ENCODE peak calls at places on chromosomes 11 and 22, in four cellular contexts. Q is mesenchymal stem cell, E is left ventricle myocardium inferior, K is pancreas. J is an unnamed sample.

GRCh38 chr11:125941606-125942275 is 4.1 kb upstream of the VSIG10L2 start:
- DNase-seq in E (peak; percentile 61), K (peak; percentile 43), Q (peak; percentile 10), J (no peak)

GRCh38 chr11:20003357-20003756 is 156.9 kb downstream of the DBX1 start:
- DNase-seq in K (peak; percentile 23), E (no peak), Q (no peak), J (no peak)

GRCh38 chr22:39353346-39353745 is 3.6 kb downstream of the SYNGR1 start:
- DNase-seq in K (no peak), E (no peak), Q (no peak), J (no peak)

GRCh38 chr11:70510571-70510970 is 112.2 kb downstream of the CTTN start:
- DNase-seq in E (peak; percentile 5), Q (no peak), K (no peak), J (no peak)

GRCh38 chr11:3933165-3933628 is 77.7 kb downstream of the STIM1 start:
- DNase-seq in K (no peak), E (no peak), Q (no peak), J (no peak)

GRCh38 chr11:32116668-32117067 is 25.8 kb downstream of the RCN1 start:
- DNase-seq in Q (no peak), E (no peak), K (no peak), J (no peak)

GRCh38 chr22:29145321-29146072 is 60.2 kb upstream of the EMID1 start:
- DNase-seq in K (no peak), E (no peak), Q (no peak), J (no peak)

GRCh38 chr11:61685611-61685955 is 5.4 kb downstream of the DAGLA start:
- DNase-seq in E (no peak), K (no peak), Q (no peak), J (no peak)

GRCh38 chr11:61553373-61554171 is 27.3 kb downstream of the SYT7 start:
- DNase-seq in Q (no peak), E (no peak), K (no peak), J (no peak)

GRCh38 chr11:134097146-134097545 is 28.3 kb downstream of the JAM3 start:
- DNase-seq in Q (no peak), E (no peak), K (no peak), J (no peak)

GRCh38 chr11:87038235-87038960 is 664 bp downstream of the TMEM135 start:
- DNase-seq in Q (peak; percentile 40), E (no peak), K (no peak), J (no peak)

GRCh38 chr11:134864233-134864967 is 452.4 kb upstream of the B3GAT1 start:
- DNase-seq in K (no peak), E (no peak), Q (no peak), J (no peak)

GRCh38 chr22:32177221-32177765 is 18.2 kb upstream of the C22orf42 start:
- DNase-seq in Q (no peak), K (no peak), E (no peak), J (no peak)

GRCh38 chr11:128734439-128735224 is 40.8 kb downstream of the FLI1 start:
- DNase-seq in K (no peak), Q (no peak), E (peak; percentile 36), J (no peak)

GRCh38 chr22:19998232-19998951 is 18.2 kb downstream of the ARVCF start:
- DNase-seq in E (no peak), Q (no peak), K (no peak), J (no peak)

GRCh38 chr11:76849376-76849775 is 11.3 kb upstream of the ACER3 start:
- DNase-seq in Q (no peak), E (no peak), K (no peak), J (no peak)

GRCh38 chr11:123434262-123434661 is 4.2 kb downstream of the GRAMD1B start:
- DNase-seq in Q (no peak), E (no peak), K (no peak), J (peak; percentile 2)

GRCh38 chr11:12862761-12863469 is 146.2 kb upstream of the RASSF10 start:
- DNase-seq in Q (peak; percentile 93), E (peak; percentile 26), K (no peak), J (no peak)

GRCh38 chr11:22703561-22703960 is 37.1 kb downstream of the GAS2 start:
- DNase-seq in E (no peak), K (no peak), Q (peak; percentile 58), J (no peak)

GRCh38 chr22:49372530-49373288 is 455.0 kb downstream of the BRD1 start:
- DNase-seq in K (no peak), E (no peak), Q (no peak), J (no peak)

GRCh38 chr11:46216040-46216764 is 61.3 kb upstream of the CREB3L1 start:
- DNase-seq in Q (peak; percentile 4), E (no peak), K (no peak), J (no peak)

GRCh38 chr22:22692707-22693530 is 48.5 kb downstream of the GGTLC2 start:
- DNase-seq in E (no peak), Q (no peak), K (peak; percentile 79), J (peak; percentile 44)

GRCh38 chr11:70243912-70244652 is 26.4 kb upstream of the PPFIA1 start:
- DNase-seq in K (no peak), Q (peak; percentile 12), E (no peak), J (no peak)

GRCh38 chr22:47296405-47297260 is 534.2 kb downstream of the TBC1D22A start:
- DNase-seq in K (no peak), Q (no peak), E (no peak), J (no peak)

GRCh38 chr11:57480409-57481137 is 20.2 kb downstream of the RTN4RL2 start:
- DNase-seq in K (peak; percentile 62), Q (peak; percentile 53), E (peak; percentile 66), J (no peak)

GRCh38 chr11:125071408-125071807 is 8.3 kb downstream of the SLC37A2 start:
- DNase-seq in K (no peak), Q (no peak), E (no peak), J (no peak)

GRCh38 chr11:7609521-7609920 is 63.8 kb downstream of the CYB5R2 start:
- DNase-seq in K (no peak), E (no peak), Q (no peak), J (no peak)

GRCh38 chr11:106608677-106609076 is 409.6 kb downstream of the GUCY1A2 start:
- DNase-seq in E (no peak), Q (peak; percentile 33), K (no peak), J (no peak)

GRCh38 chr11:74909363-74909762 is 39.5 kb downstream of the XRRA1 start:
- DNase-seq in K (no peak), Q (no peak), E (no peak), J (no peak)

GRCh38 chr11:30459821-30460220 is 126.3 kb downstream of the MPPED2 start:
- DNase-seq in Q (no peak), E (no peak), K (no peak), J (no peak)

GRCh38 chr11:71568707-71569349 is 3.5 kb downstream of the KRTAP5-10 start:
- DNase-seq in K (no peak), E (no peak), Q (no peak), J (no peak)

GRCh38 chr11:3837793-3838192 is 3.0 kb downstream of the RHOG start:
- DNase-seq in K (no peak), E (peak; percentile 40), Q (no peak), J (no peak)

GRCh38 chr11:94186342-94187203 is 57.9 kb downstream of the PANX1 start:
- DNase-seq in Q (no peak), E (no peak), K (no peak), J (no peak)

GRCh38 chr11:12746593-12747097 is 72.4 kb downstream of the TEAD1 start:
- DNase-seq in K (peak; percentile 32), E (peak; percentile 71), Q (peak; percentile 81), J (no peak)

GRCh38 chr11:2812371-2812991 is 73.1 kb downstream of the CDKN1C start:
- DNase-seq in E (peak; percentile 76), Q (peak; percentile 41), K (no peak), J (no peak)

GRCh38 chr22:46522743-46523300 is 14.6 kb downstream of the CELSR1 start:
- DNase-seq in Q (no peak), E (no peak), K (no peak), J (no peak)

GRCh38 chr22:39913886-39914285 is 13.0 kb downstream of the GRAP2 start:
- DNase-seq in E (no peak), K (no peak), Q (peak; percentile 15), J (no peak)

DNA sequence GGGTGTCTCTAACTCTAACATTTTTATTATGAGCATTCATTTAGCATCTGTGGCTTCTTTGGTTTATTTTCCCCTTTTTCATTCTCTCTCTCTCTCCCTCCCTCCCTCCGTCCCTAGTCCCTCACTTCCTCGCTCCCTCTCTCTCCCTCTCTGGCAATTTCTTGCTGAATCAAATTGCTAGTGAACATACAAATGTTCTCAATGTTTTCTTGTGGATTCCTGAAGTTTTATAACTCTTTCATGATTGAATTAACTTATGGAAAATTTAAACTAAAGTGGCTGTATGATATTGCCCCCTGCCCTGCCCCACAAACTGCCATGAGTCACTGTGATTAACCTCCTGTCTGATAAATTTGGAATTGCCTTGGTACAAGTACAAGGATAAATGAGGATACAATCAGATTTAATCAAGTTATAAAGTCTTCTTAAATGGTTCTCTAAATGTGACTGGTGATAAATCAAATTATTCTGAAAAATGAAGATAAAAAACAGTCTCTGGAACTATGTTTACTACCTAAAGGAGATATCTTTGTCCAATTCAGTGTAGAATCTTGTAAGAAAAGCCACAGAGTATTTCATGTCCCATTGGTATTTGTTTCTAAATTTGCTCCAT is 143.0 kb upstream of the PDGFD start:
- DNase-seq in E (no peak), Q (no peak), K (no peak), J (no peak)
- H3K4me3 ChIP-seq in E (no peak overlapping the region), Q (no peak overlapping the region), K (no peak overlapping the region), J (no peak overlapping the region)

GRCh38 chr11:68893282-68893681 is 10.3 kb downstream of the MRPL21 start:
- DNase-seq in K (no peak), Q (no peak), E (no peak), J (no peak)

GRCh38 chr11:68889948-68890446 is 13.6 kb downstream of the MRPL21 start:
- DNase-seq in Q (peak; percentile 20), E (peak; percentile 78), K (no peak), J (no peak)

GRCh38 chr11:68891356-68891948 is 12.2 kb downstream of the MRPL21 start:
- DNase-seq in Q (no peak), K (no peak), E (no peak), J (no peak)

GRCh38 chr11:68890490-68891231 is 13.0 kb downstream of the MRPL21 start:
- DNase-seq in Q (no peak), E (peak; percentile 90), K (peak; percentile 41), J (no peak)

DNA sequence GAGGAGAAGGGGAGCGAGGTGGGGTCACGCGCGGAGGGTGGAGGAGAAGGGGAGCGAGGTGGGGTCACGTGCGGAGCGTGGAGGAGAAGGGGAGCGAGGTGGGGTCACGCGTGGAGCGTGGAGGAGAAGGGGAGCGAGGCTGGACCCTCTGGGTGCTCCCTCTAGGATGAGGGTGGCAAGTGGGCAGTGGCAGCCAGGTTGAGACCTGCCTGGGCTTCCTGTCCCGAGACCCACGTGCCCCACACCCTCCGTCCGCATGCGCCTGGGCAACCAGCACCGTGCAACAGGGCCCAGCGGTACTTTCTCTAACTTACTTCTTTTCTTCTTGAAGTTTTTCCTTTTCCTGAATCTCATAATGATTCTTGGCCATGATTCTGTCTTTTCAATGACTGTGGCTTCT is 11.1 kb downstream of the MRPL21 start:
- DNase-seq in E (no peak), K (no peak), Q (no peak), J (no peak)
- H3K36me3 ChIP-seq in E (peaks cover 52% of the 10 kb centered on the region), K (peaks cover 2% of the 10 kb centered on the region), Q (peaks cover 58% of the 10 kb centered on the region), J (peaks cover 10% of the 10 kb centered on the region)

GRCh38 chr11:47451990-47452389 is 3.1 kb upstream of the RAPSN start:
- DNase-seq in Q (no peak), K (no peak), E (no peak), J (no peak)
- H3K4me3 ChIP-seq in Q (no peak overlapping the region), K (no peak overlapping the region), E (no peak overlapping the region), J (no peak overlapping the region)

DNA sequence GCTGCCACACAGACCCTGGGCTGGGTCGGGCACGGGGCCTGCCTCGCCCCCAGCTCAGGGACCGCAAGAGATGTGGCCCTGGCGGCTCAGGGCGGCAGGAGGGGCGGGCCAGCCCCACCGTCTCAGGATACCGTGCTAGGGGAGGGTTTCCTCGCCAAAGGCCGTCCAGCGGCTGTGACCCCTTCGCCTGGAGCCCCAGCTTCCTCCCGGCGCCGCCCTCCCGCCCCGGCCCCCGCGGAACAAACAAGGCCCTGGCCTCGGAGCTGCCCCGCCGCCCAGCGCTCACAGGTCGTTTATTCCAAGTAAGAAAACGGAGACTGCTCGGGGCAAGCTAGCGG is 543 bp upstream of the AP2A2 start:
- DNase-seq in Q (no peak), K (peak; percentile 27), E (peak; percentile 48), J (no peak)
- H3K36me3 ChIP-seq in Q (peaks cover 18% of the 10 kb centered on the region), K (no peaks in the 10 kb centered on the region), E (no peaks in the 10 kb centered on the region), J (peaks cover 6% of the 10 kb centered on the region)